ENCODE peak calls at places on chromosomes 5 and 9, in eight cellular contexts. C, F, J, D, V, N, Q and R are unnamed samples.

GRCh38 chr5:139863855-139864558 is 68.4 kb downstream of the PSD2 start:
- DNase-seq in C (peak; percentile 72), F (peak; percentile 65), J (peak; percentile 71), D (peak; percentile 59), V (peak; percentile 12), N (peak; percentile 51), Q (peak; percentile 30), R (peak; percentile 24)

GRCh38 chr9:122125891-122126331 is 32.8 kb upstream of the TTLL11 start:
- DNase-seq in C (no peak), F (no peak), J (peak; percentile 68), D (no peak), V (peak; percentile 68), N (no peak), Q (peak; percentile 32), R (peak; percentile 18)

GRCh38 chr9:126363250-126363649 is 36.6 kb downstream of the MVB12B start:
- DNase-seq in C (no peak), F (no peak), J (no peak), D (no peak), V (no peak), N (no peak), Q (peak; percentile 43), R (no peak)

GRCh38 chr9:96686638-96687335 is 31.7 kb upstream of the PRXL2C start:
- DNase-seq in C (peak; percentile 39), F (peak; percentile 86), J (peak; percentile 94), D (peak; percentile 76), V (peak; percentile 67), N (peak; percentile 80), Q (peak; percentile 64), R (peak; percentile 91)

GRCh38 chr5:151569132-151570046 is 21.7 kb downstream of the FAT2 start:
- DNase-seq in C (peak; percentile 45), F (no peak), J (no peak), D (no peak), V (peak; percentile 83), N (no peak), Q (peak; percentile 89), R (no peak)

GRCh38 chr9:81635526-81636279 is 53.6 kb downstream of the TLE1 start:
- DNase-seq in C (no peak), F (no peak), J (no peak), D (no peak), V (no peak), N (peak; percentile 53), Q (no peak), R (peak; percentile 73)

GRCh38 chr9:36721846-36722588 is 149.3 kb downstream of the MELK start:
- DNase-seq in C (no peak), F (no peak), J (no peak), D (no peak), V (no peak), N (no peak), Q (no peak), R (no peak)

GRCh38 chr5:157874861-157875260 is 15.9 kb upstream of the CLINT1 start:
- DNase-seq in C (no peak), F (no peak), J (no peak), D (no peak), V (peak; percentile 23), N (no peak), Q (no peak), R (no peak)

GRCh38 chr5:73204302-73204701 is 31.3 kb downstream of the TMEM174 start:
- DNase-seq in C (no peak), F (no peak), J (no peak), D (no peak), V (no peak), N (no peak), Q (no peak), R (no peak)

GRCh38 chr9:107363511-107364182 is 80.6 kb downstream of the RAD23B start:
- DNase-seq in C (no peak), F (no peak), J (no peak), D (no peak), V (peak; percentile 80), N (no peak), Q (no peak), R (no peak)

GRCh38 chr9:90517103-90517502 is 125.5 kb downstream of the DIRAS2 start:
- DNase-seq in C (no peak), F (no peak), J (no peak), D (no peak), V (no peak), N (no peak), Q (peak; percentile 13), R (no peak)

GRCh38 chr9:130452835-130453234 is 8.1 kb downstream of the ASS1 start:
- DNase-seq in C (no peak), F (no peak), J (no peak), D (no peak), V (no peak), N (no peak), Q (no peak), R (no peak)

GRCh38 chr5:136901-137300 is 44.9 kb downstream of the PLEKHG4B start:
- DNase-seq in C (no peak), F (no peak), J (no peak), D (no peak), V (no peak), N (no peak), Q (peak; percentile 11), R (no peak)

GRCh38 chr9:121660367-121660766 is 8.9 kb downstream of the DAB2IP start:
- DNase-seq in C (no peak), F (no peak), J (no peak), D (no peak), V (no peak), N (no peak), Q (no peak), R (no peak)

GRCh38 chr5:61010759-61011460 is 65.9 kb downstream of the NDUFAF2 start:
- DNase-seq in C (no peak), F (no peak), J (no peak), D (no peak), V (no peak), N (peak; percentile 28), Q (peak; percentile 12), R (peak; percentile 38)

GRCh38 chr5:98621821-98622220 is 151.6 kb upstream of the RGMB start:
- DNase-seq in C (no peak), F (no peak), J (no peak), D (no peak), V (no peak), N (no peak), Q (no peak), R (no peak)

GRCh38 chr5:175047048-175047447 is 322.7 kb downstream of the MSX2 start:
- DNase-seq in C (no peak), F (no peak), J (no peak), D (no peak), V (no peak), N (no peak), Q (no peak), R (no peak)

DNA sequence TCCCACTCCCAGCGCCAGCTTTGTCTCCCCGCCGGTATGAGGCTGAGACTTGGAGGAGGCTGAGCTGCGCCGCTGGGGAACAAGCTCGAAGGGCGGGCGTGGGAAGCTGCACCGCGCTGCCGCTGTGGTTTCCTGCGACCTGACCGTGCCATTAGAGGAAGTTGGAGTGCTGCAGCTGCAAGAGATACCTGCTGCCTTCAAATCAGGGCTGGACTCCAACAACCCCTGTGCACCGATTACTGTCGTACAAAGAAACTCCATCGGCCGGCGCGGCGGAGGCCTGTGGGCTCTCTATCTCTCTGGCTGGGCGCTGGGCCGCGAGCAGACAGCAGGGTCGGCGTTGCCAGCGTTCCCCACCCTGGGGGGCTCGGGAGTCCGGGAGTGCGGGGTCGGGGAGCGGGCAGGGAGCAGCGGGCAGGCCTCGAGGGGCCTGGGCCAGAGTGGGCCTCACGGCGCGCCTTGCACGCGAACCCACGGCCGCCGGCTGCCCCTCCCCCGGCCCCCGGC is 1.2 kb upstream of the ERBIN start:
- DNase-seq in C (peak; percentile 91), F (peak; percentile 62), J (peak; percentile 94), D (peak; percentile 73), V (peak; percentile 76), N (peak; percentile 83), Q (peak; percentile 64), R (peak; percentile 70)
- H3K4me3 ChIP-seq in C (peak overlapping the region; percentile 83), F (peak overlapping the region; percentile 95), J (peak overlapping the region; percentile 81), D (peak overlapping the region; percentile 69), V (peak overlapping the region; percentile 97), N (peak overlapping the region; percentile 67), Q (peak overlapping the region; percentile 94), R (peak overlapping the region; percentile 67)

DNA sequence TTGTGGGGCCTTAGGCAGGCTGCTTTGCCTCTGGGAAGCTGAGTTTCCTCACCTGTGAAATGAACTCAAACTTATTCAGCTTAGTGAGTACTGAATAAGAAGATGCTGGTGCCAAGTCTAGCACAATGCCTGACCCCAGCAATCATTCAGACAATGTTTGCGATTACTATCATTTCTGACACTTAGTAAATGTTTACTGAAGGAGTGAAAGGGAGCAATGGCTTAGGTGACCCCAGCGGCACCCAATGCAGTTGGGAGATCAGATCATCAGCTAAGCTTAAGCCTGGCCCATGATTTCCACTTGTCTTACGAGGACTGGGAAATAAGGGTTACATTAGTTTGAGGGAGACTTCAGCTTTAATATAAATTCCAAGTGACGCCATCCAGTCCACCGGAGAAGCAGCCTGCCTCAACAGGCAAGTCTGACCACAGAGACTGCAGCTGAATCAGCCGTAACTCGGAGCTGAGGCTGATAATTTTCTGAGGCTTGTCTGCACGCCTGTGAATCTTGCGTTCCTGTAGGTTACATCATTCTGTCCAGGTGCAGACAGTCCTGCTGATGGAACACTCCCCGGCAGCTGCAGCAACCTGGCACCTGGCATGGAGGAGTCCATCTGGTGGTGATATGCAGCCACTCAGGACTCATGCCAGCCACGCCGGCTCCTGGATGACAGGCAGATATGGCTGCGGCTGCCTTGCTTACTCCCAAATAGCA is 34.8 kb upstream of the FGF1 start:
- DNase-seq in C (no peak), F (no peak), J (no peak), D (peak; percentile 14), V (peak; percentile 100), N (no peak), Q (peak; percentile 99), R (no peak)
- TF ChIP-seq CTCF in C (no peak), F (no peak), J (no peak), D (no peak), V (peak; percentile 57), N (no peak), Q (peak; percentile 41), R (no peak)

GRCh38 chr9:108786322-108786721 is 69.5 kb downstream of the ACTL7B start:
- DNase-seq in C (no peak), F (no peak), J (no peak), D (no peak), V (no peak), N (no peak), Q (peak; percentile 60), R (no peak)
- H3K4me3 ChIP-seq in C (no peak overlapping the region), F (no peak overlapping the region), J (no peak overlapping the region), D (no peak overlapping the region), V (no peak overlapping the region), N (no peak overlapping the region), Q (no peak overlapping the region), R (no peak overlapping the region)

GRCh38 chr9:68704498-68704803 is 589 bp upstream of the PIP5K1B start:
- DNase-seq in C (no peak), F (no peak), J (no peak), D (no peak), V (no peak), N (no peak), Q (no peak), R (no peak)

GRCh38 chr9:68705636-68706578 is 867 bp downstream of the PIP5K1B start:
- DNase-seq in C (peak; percentile 57), F (peak; percentile 32), J (peak; percentile 77), D (peak; percentile 11), V (peak; percentile 1), N (no peak), Q (no peak), R (no peak)

GRCh38 chr9:68704804-68705635 is at the start of gene PIP5K1B:
- DNase-seq in C (peak; percentile 93), F (peak; percentile 56), J (peak; percentile 91), D (peak; percentile 39), V (peak; percentile 60), N (peak; percentile 31), Q (peak; percentile 64), R (peak; percentile 19)

GRCh38 chr9:68702493-68702892 is 2.5 kb upstream of the PIP5K1B start:
- DNase-seq in C (no peak), F (no peak), J (no peak), D (no peak), V (no peak), N (no peak), Q (peak; percentile 5), R (no peak)

GRCh38 chr9:68703672-68704071 is 1.4 kb upstream of the PIP5K1B start:
- DNase-seq in C (no peak), F (no peak), J (no peak), D (no peak), V (no peak), N (no peak), Q (no peak), R (no peak)
- TF ChIP-seq CTCF in C (no peak), F (no peak), J (no peak), D (no peak), V (no peak), N (no peak), Q (no peak), R (no peak)